ENCODE peak calls at places on chromosome 20, in five cellular contexts. J is DMS 273 treated with DMSO at 0.1 percent for 48 hours; W is Daoy; C is activated naive CD8-positive, alpha-beta T cell treated with anti-CD3 and anti-CD28 coated beads, Interleukin-2, amount 10 ng/mL, durations not matched to agents 7 days and 5 days; L is fibroblast of the conjunctiva. Z is an unnamed sample.
A peak's percentile ranks its signal among the peaks of the same experiment; 100 is the strongest.

GRCh38 chr20:52744441-52744840 is 227.7 kb upstream of the TSHZ2 start:
- DNase-seq in L (no peak), W (no peak), J (no peak), C (no peak), Z (no peak)

GRCh38 chr20:16397053-16397452 is 176.2 kb downstream of the KIF16B start:
- DNase-seq in W (no peak), J (no peak), C (no peak), L (peak; percentile 53), Z (no peak)

GRCh38 chr20:22578221-22579118 is 5.9 kb downstream of the FOXA2 start:
- DNase-seq in J (no peak), W (no peak), L (no peak), C (no peak), Z (no peak)

GRCh38 chr20:61737346-61737745 is 328.3 kb downstream of the TAF4 start:
- DNase-seq in W (no peak), C (no peak), L (no peak), J (no peak), Z (no peak)

GRCh38 chr20:57548177-57549058 is 12.5 kb upstream of the PCK1 start:
- DNase-seq in L (no peak), W (no peak), C (no peak), J (no peak), Z (no peak)

GRCh38 chr20:10557685-10558084 is 116.1 kb downstream of the JAG1 start:
- DNase-seq in W (peak; percentile 56), J (no peak), C (no peak), L (no peak), Z (no peak)

GRCh38 chr20:1434571-1435336 is 31.9 kb downstream of the NSFL1C start:
- DNase-seq in C (peak; percentile 66), J (peak; percentile 94), L (peak; percentile 49), W (peak; percentile 82), Z (peak; percentile 77)

GRCh38 chr20:58907481-58908137 is 55.1 kb downstream of the GNAS start:
- DNase-seq in W (peak; percentile 66), C (peak; percentile 45), J (peak; percentile 97), L (peak; percentile 100), Z (peak; percentile 70)

GRCh38 chr20:23508449-23508848 is 17.5 kb downstream of the CST8 start:
- DNase-seq in J (no peak), W (no peak), L (no peak), C (no peak), Z (no peak)

GRCh38 chr20:64104667-64105451 is 2.5 kb downstream of the NPBWR2 start:
- DNase-seq in L (no peak), W (peak; percentile 1), C (no peak), J (no peak), Z (no peak)

GRCh38 chr20:41344477-41344876 is 3.9 kb downstream of the LPIN3 start:
- DNase-seq in J (no peak), L (no peak), C (no peak), W (no peak), Z (no peak)

GRCh38 chr20:52305029-52305645 is 113.6 kb upstream of the ZFP64 start:
- DNase-seq in C (no peak), L (no peak), W (no peak), J (no peak), Z (no peak)

GRCh38 chr20:41386502-41387427 is 20.1 kb upstream of the EMILIN3 start:
- DNase-seq in J (no peak), C (no peak), L (peak; percentile 65), W (no peak), Z (no peak)

Z was measured in activated CD4-positive, alpha-beta T cell treated with anti-CD3 and anti-CD28 coated beads for 36 hours.